ENCODE peak calls at places on chromosomes 1 and 21, in five cellular contexts. S, P, J, W and G are unnamed samples.

GRCh38 chr1:19047373-19047772 is 90.9 kb upstream of the IFFO2 start:
- DNase-seq in J (no peak), P (no peak), S (no peak), W (no peak), G (no peak)

GRCh38 chr1:159012495-159012894 is 2.8 kb downstream of the IFI16 start:
- DNase-seq in J (no peak), S (peak; percentile 58), W (peak; percentile 6), P (peak; percentile 22), G (peak; percentile 76)

GRCh38 chr1:240611619-240612490 is at the start of gene GREM2:
- DNase-seq in J (no peak), W (peak; percentile 2), P (peak; percentile 97), S (no peak), G (peak; percentile 5)

GRCh38 chr1:85576642-85577420 is 3.7 kb upstream of the CCN1 start:
- DNase-seq in S (no peak), P (peak; percentile 84), W (peak; percentile 62), J (peak; percentile 75), G (peak; percentile 87)

GRCh38 chr1:243549108-243549507 is 293.3 kb downstream of the SDCCAG8 start:
- DNase-seq in P (peak; percentile 88), J (no peak), S (no peak), W (peak; percentile 56), G (no peak)

GRCh38 chr1:59986736-59987310 is 60.2 kb upstream of the CYP2J2 start:
- DNase-seq in J (no peak), S (no peak), P (no peak), W (no peak), G (no peak)

GRCh38 chr1:159009704-159010361 is at the start of gene IFI16:
- DNase-seq in W (peak; percentile 94), S (peak; percentile 87), P (peak; percentile 97), J (no peak), G (peak; percentile 96)

GRCh38 chr1:51281807-51282206 is 45.7 kb downstream of the RNF11 start:
- DNase-seq in W (no peak), S (no peak), J (no peak), P (no peak), G (no peak)

GRCh38 chr1:26697441-26697977 is 1.7 kb downstream of the ARID1A start:
- DNase-seq in J (no peak), W (no peak), S (no peak), P (no peak), G (no peak)

GRCh38 chr1:85544689-85545203 is 35.8 kb upstream of the CCN1 start:
- DNase-seq in W (peak; percentile 61), P (peak; percentile 84), S (no peak), J (no peak), G (peak; percentile 23)

GRCh38 chr21:44908496-44908895 is 12.2 kb downstream of the ITGB2 start:
- DNase-seq in P (no peak), W (no peak), J (no peak), S (no peak), G (no peak)

GRCh38 chr1:154747841-154748766 is 122.0 kb downstream of the KCNN3 start:
- DNase-seq in W (no peak), J (no peak), S (peak; percentile 66), P (no peak), G (no peak)

GRCh38 chr1:178442925-178443324 is 53.8 kb downstream of the CLEC20A start:
- DNase-seq in P (no peak), J (no peak), S (no peak), W (no peak), G (no peak)

GRCh38 chr1:117128323-117129079 is 7.0 kb upstream of the TRIM45 start:
- DNase-seq in W (peak; percentile 16), J (no peak), S (no peak), P (peak; percentile 26), G (peak; percentile 68)

GRCh38 chr1:162028726-162029125 is 5.1 kb upstream of the OLFML2B start:
- DNase-seq in W (no peak), J (no peak), S (peak; percentile 38), P (no peak), G (peak; percentile 46)

GRCh38 chr1:55334140-55334539 is 119.0 kb upstream of the USP24 start:
- DNase-seq in J (no peak), P (no peak), W (no peak), S (no peak), G (peak; percentile 37)

DNA sequence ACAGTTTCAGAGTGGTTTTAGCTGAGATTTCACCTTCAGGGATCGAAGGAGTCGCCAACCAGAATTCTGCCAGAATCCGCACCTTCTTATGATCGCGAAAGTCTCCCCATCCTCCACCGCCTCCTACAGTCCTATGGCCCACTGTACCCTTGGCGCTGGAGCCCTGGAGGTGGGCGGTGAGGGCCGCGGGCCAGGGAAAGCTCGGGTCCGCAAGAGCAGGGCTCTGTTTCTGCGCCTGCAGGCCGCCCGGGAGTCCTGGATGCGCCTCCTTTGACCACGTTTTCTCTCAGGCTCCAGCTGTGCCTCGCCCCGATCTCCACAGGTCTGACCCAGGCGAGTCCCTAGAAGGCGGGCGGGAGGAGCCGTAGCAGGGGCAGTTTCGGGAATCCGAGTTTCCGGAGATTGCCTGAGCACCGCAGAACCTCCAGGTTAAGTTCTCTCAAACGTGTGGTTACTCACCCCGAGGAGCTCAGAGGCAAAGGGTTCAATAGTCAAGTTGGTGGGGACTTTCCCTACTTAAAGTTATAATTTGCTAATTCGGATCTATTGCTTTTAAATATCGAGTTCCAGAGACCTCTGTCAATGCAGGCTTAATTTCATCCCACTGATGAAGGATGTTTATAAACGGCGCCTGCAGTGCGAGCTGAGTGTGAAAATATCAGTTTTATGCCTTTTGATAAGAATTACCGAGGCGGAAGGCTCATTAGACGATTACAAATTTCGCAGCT is 3.2 kb upstream of the LHX8 start:
- DNase-seq in P (no peak), W (no peak), S (no peak), J (no peak), G (no peak)
- TF ChIP-seq EZH2 in P (peak; percentile 29), W (peak; percentile 43), S (no peak), J (no peak), G (no peak)

GRCh38 chr21:33330726-33331125 is 6.0 kb downstream of the IFNAR1 start:
- DNase-seq in J (no peak), P (no peak), W (no peak), S (no peak), G (no peak)

GRCh38 chr21:33327326-33327725 is 2.6 kb downstream of the IFNAR1 start:
- DNase-seq in P (no peak), W (no peak), J (no peak), S (no peak), G (no peak)

GRCh38 chr21:33324311-33325221 is at the start of gene IFNAR1:
- DNase-seq in P (peak; percentile 92), J (peak; percentile 100), W (peak; percentile 96), S (peak; percentile 91), G (peak; percentile 98)

GRCh38 chr21:33325222-33326067 is 675 bp downstream of the IFNAR1 start:
- DNase-seq in P (peak; percentile 47), S (no peak), J (no peak), W (peak; percentile 75), G (peak; percentile 76)

DNA sequence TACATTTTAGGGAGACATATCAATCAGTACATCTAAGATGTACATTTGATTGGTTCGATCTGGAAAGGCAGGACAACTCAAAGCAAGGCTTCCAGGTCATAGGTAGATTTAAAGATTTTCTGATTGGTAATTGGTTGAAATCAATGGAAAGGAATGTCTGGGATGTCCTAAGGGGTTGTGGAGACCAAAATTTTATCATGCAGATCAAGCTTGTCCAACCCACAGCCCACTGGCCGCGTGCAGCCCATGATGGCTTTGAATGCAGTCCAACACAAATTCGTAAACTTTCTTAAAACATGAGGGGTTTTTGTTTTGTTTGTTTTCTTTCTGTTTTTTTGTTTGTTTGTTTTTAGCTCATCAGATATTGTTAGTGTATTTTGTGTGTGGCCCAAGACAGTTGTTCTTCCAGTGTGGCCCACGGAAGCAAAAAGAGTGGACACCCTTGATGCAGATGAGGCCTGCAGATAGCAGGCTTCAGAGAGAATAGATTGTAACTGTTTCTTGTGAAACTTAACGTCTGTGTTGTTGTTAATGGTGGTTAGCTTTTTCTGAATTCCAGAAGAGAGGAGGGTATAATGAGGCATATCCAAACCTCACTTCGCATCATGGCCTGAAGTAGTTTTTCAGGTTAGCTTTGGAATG is 3.1 kb downstream of the IFNAR1 start:
- DNase-seq in W (no peak), J (no peak), P (no peak), S (no peak), G (no peak)
- H3K27ac ChIP-seq in W (no peak overlapping the region), J (no peak overlapping the region), P (no peak overlapping the region), S (peak overlapping the region; percentile 7), G (no peak overlapping the region)

DNA sequence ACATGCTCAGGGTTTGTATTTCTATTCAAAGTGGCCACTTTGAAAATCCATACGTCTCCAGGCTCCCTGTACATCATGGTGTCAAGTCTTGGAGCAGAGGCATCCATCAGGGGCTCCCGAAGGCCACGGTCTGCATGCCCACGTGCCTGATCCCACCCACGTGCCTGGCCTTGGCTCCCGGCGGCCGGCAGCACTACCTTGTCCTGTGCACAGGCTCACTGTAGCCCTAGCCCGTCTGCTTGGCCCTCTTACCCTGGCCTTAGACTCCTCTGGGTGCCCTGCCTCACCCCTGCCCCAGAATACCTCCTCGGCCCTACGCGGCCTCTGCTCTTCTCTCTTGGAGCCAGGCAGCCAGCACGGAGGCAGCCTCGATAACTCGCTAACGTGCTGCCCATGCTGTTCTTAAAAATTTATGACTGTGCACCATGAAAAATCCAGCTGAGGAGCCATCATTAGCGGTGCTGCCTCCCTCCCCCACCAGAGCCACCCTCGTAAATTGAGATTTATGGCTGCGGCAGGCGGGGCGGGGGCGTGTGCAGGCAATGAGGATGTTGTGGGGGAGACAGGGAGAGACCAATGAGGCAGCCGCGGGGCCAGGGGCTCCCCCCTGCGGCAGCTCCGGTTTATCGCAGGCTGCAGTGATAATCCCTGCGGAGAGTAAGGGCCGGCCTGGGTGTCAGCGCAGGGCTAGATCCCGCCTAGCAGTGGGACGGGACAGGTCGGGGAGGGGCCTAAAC is 24.6 kb downstream of the DMAP1 start:
- DNase-seq in S (no peak), W (no peak), P (no peak), J (peak; percentile 97), G (peak; percentile 40)
- H3K9ac ChIP-seq in S (no peak overlapping the region), W (no peak overlapping the region), P (no peak overlapping the region), J (peak overlapping the region; percentile 15), G (no peak overlapping the region)

DNA sequence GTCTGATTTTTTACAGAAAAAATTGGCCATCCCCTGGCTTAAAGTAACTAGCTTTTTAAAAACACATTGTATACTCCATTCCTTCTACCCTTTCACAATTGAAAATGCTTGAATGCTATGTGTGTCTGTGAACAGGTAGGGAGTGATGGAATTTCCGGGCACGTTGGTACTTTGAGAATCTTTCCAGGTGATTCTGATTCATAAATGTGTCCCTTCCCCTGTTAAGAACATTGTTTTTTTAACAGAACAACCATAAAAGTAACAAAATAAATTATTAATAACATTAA is 57.4 kb upstream of the QSOX1 start:
- DNase-seq in W (no peak), S (no peak), P (no peak), J (no peak), G (no peak)
- TF ChIP-seq EZH2 in W (no peak), S (no peak), P (no peak), J (no peak), G (no peak)

GRCh38 chr1:37575692-37576091 is 19.0 kb downstream of the DNALI1 start:
- DNase-seq in P (peak; percentile 30), S (no peak), J (no peak), W (no peak), G (peak; percentile 68)
- H3K27ac ChIP-seq in P (peak overlapping the region; percentile 76), S (no peak overlapping the region), J (no peak overlapping the region), W (peak overlapping the region; percentile 54), G (peak overlapping the region; percentile 72)